ENCODE peak calls at places on chromosomes 16 and 17, in ten cellular contexts. One of them, this sample, is unnamed. For H3K36me3, the result is how much of the 10 kb centered on the place peaks cover.

GRCh38 chr17:50469671-50470305 is 1.1 kb upstream of the CHAD start:
- DNase-seq in transverse colon: no peak
- DNase-seq in NT2/D1: no peak
- DNase-seq in trophoblast cell: no peak
- DNase-seq in naive thymus-derived CD4-positive, alpha-beta T cell: no peak
- DNase-seq in brain microvascular endothelial cell: no peak
- DNase-seq in fibroblast of lung: no peak
- DNase-seq in astrocyte: no peak
- DNase-seq in heart right ventricle: no peak
- DNase-seq in H1: no peak
- DNase-seq in this sample: no peak

GRCh38 chr16:57637424-57637823 is 9.0 kb downstream of the ADGRG1 start:
- DNase-seq in transverse colon: no peak
- DNase-seq in NT2/D1: no peak
- DNase-seq in trophoblast cell: no peak
- DNase-seq in naive thymus-derived CD4-positive, alpha-beta T cell: no peak
- DNase-seq in brain microvascular endothelial cell: no peak
- DNase-seq in fibroblast of lung: no peak
- DNase-seq in astrocyte: no peak
- DNase-seq in heart right ventricle: peak
- DNase-seq in H1: no peak
- DNase-seq in this sample: no peak

GRCh38 chr17:76314392-76315227 is 6.5 kb upstream of the QRICH2 start:
- DNase-seq in transverse colon: no peak
- DNase-seq in NT2/D1: no peak
- DNase-seq in trophoblast cell: peak
- DNase-seq in naive thymus-derived CD4-positive, alpha-beta T cell: no peak
- DNase-seq in brain microvascular endothelial cell: peak
- DNase-seq in fibroblast of lung: peak
- DNase-seq in astrocyte: no peak
- DNase-seq in heart right ventricle: no peak
- DNase-seq in H1: no peak
- DNase-seq in this sample: peak

GRCh38 chr17:45035848-45036247 is 15.6 kb downstream of the DCAKD start:
- DNase-seq in transverse colon: no peak
- DNase-seq in NT2/D1: no peak
- DNase-seq in trophoblast cell: no peak
- DNase-seq in naive thymus-derived CD4-positive, alpha-beta T cell: no peak
- DNase-seq in brain microvascular endothelial cell: no peak
- DNase-seq in fibroblast of lung: no peak
- DNase-seq in astrocyte: no peak
- DNase-seq in heart right ventricle: no peak
- DNase-seq in H1: no peak
- DNase-seq in this sample: no peak

GRCh38 chr17:50173335-50173941 is 7.6 kb downstream of the SGCA start:
- DNase-seq in transverse colon: no peak
- DNase-seq in NT2/D1: no peak
- DNase-seq in trophoblast cell: no peak
- DNase-seq in naive thymus-derived CD4-positive, alpha-beta T cell: no peak
- DNase-seq in brain microvascular endothelial cell: peak
- DNase-seq in fibroblast of lung: peak
- DNase-seq in astrocyte: peak
- DNase-seq in heart right ventricle: peak
- DNase-seq in H1: no peak
- DNase-seq in this sample: peak

GRCh38 chr16:89401205-89401604 is 89.2 kb downstream of the ANKRD11 start:
- DNase-seq in transverse colon: no peak
- DNase-seq in NT2/D1: no peak
- DNase-seq in trophoblast cell: no peak
- DNase-seq in naive thymus-derived CD4-positive, alpha-beta T cell: no peak
- DNase-seq in brain microvascular endothelial cell: no peak
- DNase-seq in fibroblast of lung: no peak
- DNase-seq in astrocyte: no peak
- DNase-seq in heart right ventricle: no peak
- DNase-seq in H1: no peak
- DNase-seq in this sample: no peak

GRCh38 chr16:17134586-17134985 is 336.2 kb downstream of the XYLT1 start:
- DNase-seq in transverse colon: no peak
- DNase-seq in NT2/D1: no peak
- DNase-seq in trophoblast cell: no peak
- DNase-seq in naive thymus-derived CD4-positive, alpha-beta T cell: no peak
- DNase-seq in brain microvascular endothelial cell: no peak
- DNase-seq in fibroblast of lung: no peak
- DNase-seq in astrocyte: no peak
- DNase-seq in heart right ventricle: no peak
- DNase-seq in H1: no peak
- DNase-seq in this sample: no peak

GRCh38 chr17:10091051-10091450 is 107.4 kb downstream of the GAS7 start:
- DNase-seq in transverse colon: no peak
- DNase-seq in NT2/D1: no peak
- DNase-seq in trophoblast cell: no peak
- DNase-seq in naive thymus-derived CD4-positive, alpha-beta T cell: no peak
- DNase-seq in brain microvascular endothelial cell: no peak
- DNase-seq in fibroblast of lung: no peak
- DNase-seq in astrocyte: no peak
- DNase-seq in heart right ventricle: no peak
- DNase-seq in H1: no peak
- DNase-seq in this sample: no peak

GRCh38 chr16:23182675-23183485 is at the start of gene SCNN1G:
- DNase-seq in transverse colon: peak
- DNase-seq in NT2/D1: no peak
- DNase-seq in trophoblast cell: no peak
- DNase-seq in naive thymus-derived CD4-positive, alpha-beta T cell: no peak
- DNase-seq in brain microvascular endothelial cell: no peak
- DNase-seq in fibroblast of lung: no peak
- DNase-seq in astrocyte: no peak
- DNase-seq in heart right ventricle: peak
- DNase-seq in H1: no peak
- DNase-seq in this sample: no peak

GRCh38 chr16:84451781-84452180 is 52.7 kb downstream of the MEAK7 start:
- DNase-seq in transverse colon: no peak
- DNase-seq in NT2/D1: no peak
- DNase-seq in trophoblast cell: no peak
- DNase-seq in naive thymus-derived CD4-positive, alpha-beta T cell: no peak
- DNase-seq in brain microvascular endothelial cell: no peak
- DNase-seq in fibroblast of lung: no peak
- DNase-seq in astrocyte: no peak
- DNase-seq in heart right ventricle: no peak
- DNase-seq in H1: no peak
- DNase-seq in this sample: no peak

GRCh38 chr17:11747441-11747840 is 149.2 kb downstream of the DNAH9 start:
- DNase-seq in transverse colon: no peak
- DNase-seq in NT2/D1: no peak
- DNase-seq in trophoblast cell: no peak
- DNase-seq in naive thymus-derived CD4-positive, alpha-beta T cell: no peak
- DNase-seq in brain microvascular endothelial cell: no peak
- DNase-seq in fibroblast of lung: no peak
- DNase-seq in astrocyte: no peak
- DNase-seq in heart right ventricle: no peak
- DNase-seq in H1: no peak
- DNase-seq in this sample: no peak

GRCh38 chr16:85329059-85329812 is 217.0 kb upstream of the CIBAR2 start:
- DNase-seq in transverse colon: peak
- DNase-seq in NT2/D1: peak
- DNase-seq in trophoblast cell: peak
- DNase-seq in naive thymus-derived CD4-positive, alpha-beta T cell: no peak
- DNase-seq in brain microvascular endothelial cell: peak
- DNase-seq in fibroblast of lung: no peak
- DNase-seq in astrocyte: peak
- DNase-seq in heart right ventricle: no peak
- DNase-seq in H1: no peak
- DNase-seq in this sample: no peak

GRCh38 chr17:35287286-35287811 is 44.5 kb downstream of the SLFN5 start:
- DNase-seq in transverse colon: no peak
- DNase-seq in NT2/D1: no peak
- DNase-seq in trophoblast cell: no peak
- DNase-seq in naive thymus-derived CD4-positive, alpha-beta T cell: no peak
- DNase-seq in brain microvascular endothelial cell: no peak
- DNase-seq in fibroblast of lung: no peak
- DNase-seq in astrocyte: no peak
- DNase-seq in heart right ventricle: no peak
- DNase-seq in H1: no peak
- DNase-seq in this sample: no peak
- H3K36me3 ChIP-seq in transverse colon: under half
- H3K36me3 ChIP-seq in NT2/D1: under half
- H3K36me3 ChIP-seq in trophoblast cell: under half
- H3K36me3 ChIP-seq in naive thymus-derived CD4-positive, alpha-beta T cell: under half
- H3K36me3 ChIP-seq in brain microvascular endothelial cell: under half
- H3K36me3 ChIP-seq in fibroblast of lung: under half
- H3K36me3 ChIP-seq in astrocyte: under half
- H3K36me3 ChIP-seq in heart right ventricle: under half
- H3K36me3 ChIP-seq in H1: under half
- H3K36me3 ChIP-seq in this sample: under half

GRCh38 chr16:78955206-78955605 is 645.3 kb downstream of the MAF start:
- DNase-seq in transverse colon: no peak
- DNase-seq in NT2/D1: no peak
- DNase-seq in trophoblast cell: no peak
- DNase-seq in naive thymus-derived CD4-positive, alpha-beta T cell: no peak
- DNase-seq in brain microvascular endothelial cell: no peak
- DNase-seq in fibroblast of lung: no peak
- DNase-seq in astrocyte: no peak
- DNase-seq in heart right ventricle: no peak
- DNase-seq in H1: no peak
- DNase-seq in this sample: no peak
- H3K4me3 ChIP-seq in transverse colon: no peak
- H3K4me3 ChIP-seq in NT2/D1: no peak
- H3K4me3 ChIP-seq in trophoblast cell: no peak
- H3K4me3 ChIP-seq in naive thymus-derived CD4-positive, alpha-beta T cell: no peak
- H3K4me3 ChIP-seq in brain microvascular endothelial cell: no peak
- H3K4me3 ChIP-seq in fibroblast of lung: no peak
- H3K4me3 ChIP-seq in astrocyte: no peak
- H3K4me3 ChIP-seq in heart right ventricle: no peak
- H3K4me3 ChIP-seq in H1: no peak
- H3K4me3 ChIP-seq in this sample: no peak

GRCh38 chr16:30663038-30663437 is 4.8 kb downstream of the FBRS start:
- DNase-seq in transverse colon: no peak
- DNase-seq in NT2/D1: no peak
- DNase-seq in trophoblast cell: no peak
- DNase-seq in naive thymus-derived CD4-positive, alpha-beta T cell: no peak
- DNase-seq in brain microvascular endothelial cell: no peak
- DNase-seq in fibroblast of lung: no peak
- DNase-seq in astrocyte: no peak
- DNase-seq in heart right ventricle: no peak
- DNase-seq in H1: no peak
- DNase-seq in this sample: no peak

GRCh38 chr16:30665830-30666190 is 7.6 kb downstream of the FBRS start:
- DNase-seq in transverse colon: no peak
- DNase-seq in NT2/D1: no peak
- DNase-seq in trophoblast cell: no peak
- DNase-seq in naive thymus-derived CD4-positive, alpha-beta T cell: no peak
- DNase-seq in brain microvascular endothelial cell: no peak
- DNase-seq in fibroblast of lung: no peak
- DNase-seq in astrocyte: no peak
- DNase-seq in heart right ventricle: no peak
- DNase-seq in H1: no peak
- DNase-seq in this sample: no peak

GRCh38 chr16:30663820-30664528 is 5.7 kb downstream of the FBRS start:
- DNase-seq in transverse colon: no peak
- DNase-seq in NT2/D1: no peak
- DNase-seq in trophoblast cell: no peak
- DNase-seq in naive thymus-derived CD4-positive, alpha-beta T cell: no peak
- DNase-seq in brain microvascular endothelial cell: no peak
- DNase-seq in fibroblast of lung: no peak
- DNase-seq in astrocyte: no peak
- DNase-seq in heart right ventricle: no peak
- DNase-seq in H1: no peak
- DNase-seq in this sample: no peak

GRCh38 chr16:30665155-30665829 is 7.1 kb downstream of the FBRS start:
- DNase-seq in transverse colon: no peak
- DNase-seq in NT2/D1: no peak
- DNase-seq in trophoblast cell: no peak
- DNase-seq in naive thymus-derived CD4-positive, alpha-beta T cell: no peak
- DNase-seq in brain microvascular endothelial cell: no peak
- DNase-seq in fibroblast of lung: no peak
- DNase-seq in astrocyte: no peak
- DNase-seq in heart right ventricle: no peak
- DNase-seq in H1: no peak
- DNase-seq in this sample: no peak

DNA sequence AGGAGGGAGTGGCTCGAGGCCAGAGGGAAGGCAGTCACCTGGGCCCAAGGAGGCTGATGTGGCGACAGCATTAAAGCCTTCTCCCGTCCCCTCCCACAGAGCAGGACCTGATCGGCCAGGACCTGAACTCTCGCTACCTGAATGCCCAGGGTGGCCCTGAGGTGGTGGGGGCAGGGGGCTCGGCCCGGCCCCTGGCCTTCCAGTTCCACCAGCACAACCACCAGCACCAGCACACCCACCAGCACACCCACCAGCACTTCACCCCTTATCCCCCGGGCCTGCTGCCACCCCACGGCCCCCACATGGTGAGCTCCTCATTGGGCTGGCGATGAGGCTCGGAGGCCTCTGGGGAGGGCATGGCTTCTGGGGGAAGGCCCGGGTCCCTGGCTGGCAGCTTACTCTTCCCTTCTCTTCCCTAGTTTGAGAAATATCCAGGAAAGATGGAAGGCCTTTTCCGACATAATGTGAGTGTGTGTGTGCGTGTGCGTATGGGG is 6.4 kb downstream of the FBRS start:
- DNase-seq in transverse colon: no peak
- DNase-seq in NT2/D1: no peak
- DNase-seq in trophoblast cell: no peak
- DNase-seq in naive thymus-derived CD4-positive, alpha-beta T cell: no peak
- DNase-seq in brain microvascular endothelial cell: no peak
- DNase-seq in fibroblast of lung: no peak
- DNase-seq in astrocyte: no peak
- DNase-seq in heart right ventricle: no peak
- DNase-seq in H1: no peak
- DNase-seq in this sample: no peak
- H3K36me3 ChIP-seq in transverse colon: half or more
- H3K36me3 ChIP-seq in NT2/D1: half or more
- H3K36me3 ChIP-seq in trophoblast cell: half or more
- H3K36me3 ChIP-seq in naive thymus-derived CD4-positive, alpha-beta T cell: under half
- H3K36me3 ChIP-seq in brain microvascular endothelial cell: half or more
- H3K36me3 ChIP-seq in fibroblast of lung: half or more
- H3K36me3 ChIP-seq in astrocyte: under half
- H3K36me3 ChIP-seq in heart right ventricle: half or more
- H3K36me3 ChIP-seq in H1: under half
- H3K36me3 ChIP-seq in this sample: under half

DNA sequence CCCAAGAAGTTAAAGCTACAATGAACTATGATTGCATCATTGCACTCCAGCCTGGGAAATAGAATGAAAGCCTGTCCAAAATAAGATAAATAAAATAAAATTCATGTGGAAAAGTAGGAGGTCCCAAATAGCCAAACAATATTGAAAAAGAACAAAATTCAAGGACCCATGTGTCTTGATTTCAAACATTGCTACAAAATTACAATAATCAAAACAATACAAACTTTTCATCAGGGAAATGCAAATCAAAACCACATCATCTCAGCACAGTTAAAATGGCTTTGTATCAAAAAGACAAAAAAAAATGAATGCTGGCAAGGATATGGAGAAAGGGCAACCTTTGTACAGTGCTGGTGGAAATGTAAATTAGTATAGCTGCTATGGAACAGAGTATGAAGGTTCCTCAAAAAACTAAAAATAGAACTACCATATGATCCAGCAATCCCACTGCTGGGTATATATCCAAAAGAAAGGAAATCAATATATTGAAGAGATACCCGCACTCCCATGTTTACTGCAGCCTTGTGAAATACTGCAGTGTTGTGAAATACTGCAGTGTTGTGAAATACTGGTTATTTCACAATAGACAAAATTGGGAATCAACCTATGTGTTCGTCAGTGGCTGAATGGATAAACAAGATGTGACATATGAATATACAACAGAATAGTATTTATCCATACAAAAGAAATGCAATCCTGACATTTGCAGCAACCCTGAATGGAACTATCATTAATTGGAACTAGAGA is 24.5 kb upstream of the ZNF287 start:
- DNase-seq in transverse colon: no peak
- DNase-seq in NT2/D1: no peak
- DNase-seq in trophoblast cell: no peak
- DNase-seq in naive thymus-derived CD4-positive, alpha-beta T cell: no peak
- DNase-seq in brain microvascular endothelial cell: no peak
- DNase-seq in fibroblast of lung: peak
- DNase-seq in astrocyte: no peak
- DNase-seq in heart right ventricle: no peak
- DNase-seq in H1: no peak
- DNase-seq in this sample: peak
- H3K4me3 ChIP-seq in transverse colon: no peak
- H3K4me3 ChIP-seq in NT2/D1: no peak
- H3K4me3 ChIP-seq in trophoblast cell: no peak
- H3K4me3 ChIP-seq in naive thymus-derived CD4-positive, alpha-beta T cell: no peak
- H3K4me3 ChIP-seq in brain microvascular endothelial cell: no peak
- H3K4me3 ChIP-seq in fibroblast of lung: no peak
- H3K4me3 ChIP-seq in astrocyte: no peak
- H3K4me3 ChIP-seq in heart right ventricle: no peak
- H3K4me3 ChIP-seq in H1: no peak
- H3K4me3 ChIP-seq in this sample: no peak